ENCODE peak calls at places on chromosomes 5 and 9, in seven cellular contexts. U is neural progenitor cell; J is mesendoderm; P is CD8-positive, alpha-beta T cell; K is hepatocyte; B is cardiac muscle cell; M is transverse colon. F is an unnamed sample. For H3K27me3, the result is how much of the 10 kb centered on the place peaks cover.

GRCh38 chr9:13513262-13513661 is 233.8 kb upstream of the MPDZ start:
- DNase-seq in P (no peak), B (no peak), M (no peak), J (no peak), K (peak), U (no peak), F (no peak)

GRCh38 chr9:79001012-79001411 is 570.8 kb upstream of the TLE4 start:
- DNase-seq in K (no peak), P (no peak), M (no peak), B (no peak), J (no peak), U (no peak), F (no peak)

GRCh38 chr5:167699434-167699833 is 592.0 kb upstream of the WWC1 start:
- DNase-seq in B (peak), P (no peak), U (peak), K (peak), J (peak), M (no peak), F (peak)

GRCh38 chr5:77867194-77867691 is 91.1 kb upstream of the TBCA start:
- DNase-seq in B (no peak), M (no peak), P (no peak), U (no peak), J (no peak), K (no peak), F (no peak)

GRCh38 chr5:122163151-122164069 is 34.1 kb downstream of the ZNF474 start:
- DNase-seq in U (peak), P (no peak), M (no peak), B (no peak), J (peak), K (no peak), F (no peak)

GRCh38 chr5:177959315-177959714 is 36.7 kb downstream of the PROP1 start:
- DNase-seq in P (no peak), B (no peak), J (peak), U (no peak), M (no peak), K (no peak), F (no peak)

GRCh38 chr5:58185397-58186195 is 274.3 kb downstream of the PLK2 start:
- DNase-seq in K (no peak), B (no peak), U (no peak), J (no peak), M (no peak), P (no peak), F (no peak)

GRCh38 chr9:95419444-95419843 is 97.3 kb downstream of the PTCH1 start:
- DNase-seq in M (no peak), J (no peak), K (no peak), P (no peak), B (no peak), U (no peak), F (no peak)

GRCh38 chr9:21993893-21994525 is at the start of gene CDKN2A:
- DNase-seq in K (peak), J (peak), M (peak), B (peak), U (peak), P (peak), F (peak)

GRCh38 chr9:135043345-135043744 is 44.1 kb upstream of the OLFM1 start:
- DNase-seq in J (no peak), U (no peak), B (no peak), P (no peak), M (no peak), K (no peak), F (no peak)

GRCh38 chr5:146533260-146533857 is 17.4 kb upstream of the GPR151 start:
- DNase-seq in U (peak), J (peak), K (peak), M (peak), P (peak), B (peak), F (peak)

GRCh38 chr9:138049085-138049778 is 171.7 kb downstream of the CACNA1B start:
- DNase-seq in U (peak), M (no peak), B (no peak), J (no peak), K (no peak), P (no peak), F (peak)

GRCh38 chr5:168714046-168714445 is 134.9 kb upstream of the PANK3 start:
- DNase-seq in B (no peak), M (no peak), P (no peak), U (no peak), K (no peak), J (no peak), F (no peak)

GRCh38 chr9:112819635-112820496 is 69.3 kb downstream of the SNX30 start:
- DNase-seq in U (peak), K (peak), P (no peak), J (peak), M (peak), B (peak), F (no peak)

GRCh38 chr5:142860291-142860690 is 90.1 kb downstream of the ARHGAP26 start:
- DNase-seq in U (no peak), K (no peak), B (no peak), J (no peak), P (no peak), M (no peak), F (no peak)

GRCh38 chr9:83199240-83199639 is 136.3 kb upstream of the RASEF start:
- DNase-seq in J (peak), P (no peak), U (peak), B (peak), K (peak), M (peak), F (no peak)

GRCh38 chr5:932628-933250 is 40.1 kb downstream of the TRIP13 start:
- DNase-seq in U (no peak), J (no peak), K (no peak), B (no peak), M (no peak), P (no peak), F (no peak)

GRCh38 chr9:134406366-134407122 is 80.3 kb downstream of the RXRA start:
- DNase-seq in U (no peak), J (no peak), B (no peak), K (no peak), M (no peak), P (no peak), F (no peak)

GRCh38 chr5:143694357-143694756 is 117.6 kb upstream of the HMHB1 start:
- DNase-seq in U (no peak), J (no peak), K (peak), M (no peak), B (no peak), P (peak), F (no peak)

GRCh38 chr5:158758666-158759065 is 341.1 kb downstream of the EBF1 start:
- DNase-seq in U (no peak), P (no peak), J (no peak), B (no peak), M (no peak), K (no peak), F (no peak)

GRCh38 chr9:136242908-136243525 is 2.6 kb downstream of the QSOX2 start:
- DNase-seq in P (no peak), B (no peak), U (no peak), J (peak), M (no peak), K (no peak), F (no peak)

GRCh38 chr9:123131258-123131657 is 97.8 kb downstream of the GPR21 start:
- DNase-seq in J (peak), P (no peak), K (no peak), M (no peak), U (peak), B (peak), F (no peak)

GRCh38 chr5:169149317-169149716 is 151.6 kb downstream of the SLIT3 start:
- DNase-seq in P (no peak), B (no peak), U (peak), K (no peak), M (no peak), J (peak), F (no peak)

GRCh38 chr9:109010676-109011655 is 2.3 kb downstream of the CTNNAL1 start:
- DNase-seq in J (no peak), U (no peak), M (peak), P (peak), B (no peak), K (peak), F (no peak)

GRCh38 chr9:86413966-86414880 is 60.0 kb upstream of the TUT7 start:
- DNase-seq in K (peak), U (peak), B (peak), P (no peak), J (peak), M (no peak), F (no peak)

GRCh38 chr5:108375768-108376167 is 6.1 kb downstream of the FBXL17 start:
- DNase-seq in J (no peak), B (no peak), U (no peak), K (no peak), M (no peak), P (no peak), F (no peak)

GRCh38 chr5:108373426-108373825 is 8.5 kb downstream of the FBXL17 start:
- DNase-seq in K (no peak), J (no peak), M (no peak), P (no peak), U (no peak), B (no peak), F (no peak)

GRCh38 chr5:108371263-108371662 is 10.6 kb downstream of the FBXL17 start:
- DNase-seq in U (no peak), P (no peak), B (no peak), J (no peak), K (no peak), M (no peak), F (no peak)

GRCh38 chr5:108369167-108369566 is 12.7 kb downstream of the FBXL17 start:
- DNase-seq in J (peak), U (no peak), P (no peak), B (no peak), K (no peak), M (no peak), F (no peak)

DNA sequence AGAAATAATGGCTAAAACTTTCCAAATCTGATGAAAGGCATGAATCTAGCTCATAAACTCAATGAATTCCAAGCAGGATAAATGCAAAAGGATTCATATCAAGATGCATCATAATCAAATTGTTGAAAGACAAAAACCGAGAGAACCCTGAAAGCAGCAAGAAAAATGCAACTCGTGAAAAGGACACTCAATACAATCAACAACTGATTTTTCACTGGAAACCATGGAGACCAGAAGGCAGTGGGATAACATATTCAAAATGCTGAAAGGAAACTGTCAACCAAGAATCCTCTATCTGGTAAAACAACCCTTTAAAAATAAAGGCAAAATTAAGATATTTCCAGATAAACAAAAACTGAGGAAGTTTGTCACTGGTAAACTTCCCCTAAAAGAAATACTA is 9.5 kb downstream of the FBXL17 start:
- DNase-seq in U (no peak), K (no peak), P (no peak), M (no peak), J (peak), B (no peak), F (no peak)
- H3K4me3 ChIP-seq in U (no peak), K (no peak), P (no peak), M (no peak), J (no peak), B (no peak), F (no peak)

GRCh38 chr9:98567540-98568233 is 141.0 kb downstream of the GABBR2 start:
- DNase-seq in K (no peak), P (no peak), U (no peak), B (no peak), J (no peak), M (no peak), F (no peak)
- H3K27me3 ChIP-seq in K (under half), P (under half), U (under half), B (under half), J (under half), M (under half), F (under half)

DNA sequence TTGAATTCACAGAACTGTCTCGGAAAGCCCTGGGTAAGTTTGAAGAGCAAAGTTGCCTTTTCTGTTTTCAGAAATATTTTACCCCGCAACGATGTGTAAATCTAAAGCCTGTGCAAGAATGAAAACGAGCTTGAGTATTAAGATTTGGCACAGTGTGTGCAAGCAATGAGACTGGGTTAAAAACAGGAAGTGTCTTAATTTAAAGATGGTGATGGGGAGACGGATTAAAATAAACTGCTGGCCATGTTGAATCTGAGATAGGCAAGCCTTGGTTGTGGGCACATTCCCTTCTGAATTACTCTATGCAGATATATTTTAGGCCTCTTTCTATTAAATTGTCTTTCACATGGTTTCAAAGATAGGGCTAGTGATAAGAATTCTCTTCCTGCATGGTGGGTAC is 294.2 kb upstream of the DMRT1 start:
- DNase-seq in K (no peak), B (no peak), P (no peak), J (no peak), U (no peak), M (no peak), F (no peak)
- H3K27ac ChIP-seq in K (peak), B (peak), P (no peak), J (peak), U (no peak), M (no peak), F (no peak)

DNA sequence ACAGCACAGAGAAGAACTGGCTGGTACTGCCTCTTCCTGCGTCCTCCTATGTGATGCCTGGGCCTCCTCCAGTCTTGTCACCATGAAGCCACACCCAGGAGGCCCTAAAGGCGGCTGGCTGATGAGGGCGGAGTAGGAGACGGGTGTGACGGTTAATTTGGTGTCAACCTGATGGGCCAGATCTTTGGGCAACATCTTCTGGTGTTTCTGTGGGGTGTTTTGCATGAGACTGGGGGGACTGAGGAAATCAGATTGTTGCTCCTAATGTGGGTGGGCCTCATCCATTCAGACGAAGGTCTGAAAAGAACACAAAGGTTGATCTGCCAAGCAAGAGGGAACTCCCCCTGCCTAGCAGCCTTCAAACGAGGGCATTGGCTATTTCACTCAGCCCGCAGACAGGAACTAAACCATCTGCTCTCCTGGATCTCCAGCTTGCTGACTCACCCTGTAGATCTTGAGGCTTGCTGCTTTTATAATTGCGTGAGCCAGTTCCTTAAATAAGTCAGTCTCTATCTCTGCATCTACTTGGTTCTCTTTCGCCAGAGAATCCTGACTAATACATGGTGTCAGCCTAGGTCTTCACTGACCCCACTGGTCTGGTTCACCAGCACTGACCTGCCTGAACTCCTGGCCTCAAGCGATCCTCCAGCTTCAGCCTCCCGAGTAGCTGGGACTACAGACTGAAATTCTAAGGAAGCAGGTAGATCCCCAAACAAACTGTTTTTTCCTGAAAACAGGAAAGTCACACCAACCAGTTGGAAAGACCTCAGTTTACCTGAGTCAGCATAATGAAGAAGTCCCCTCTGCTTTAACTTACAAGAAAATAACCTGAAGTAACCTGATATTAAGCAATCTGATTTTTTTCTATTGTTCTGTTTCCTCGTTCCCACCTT is 12.8 kb upstream of the ZFP62 start:
- DNase-seq in J (peak), K (no peak), U (no peak), B (no peak), P (no peak), M (peak), F (no peak)
- H3K4me3 ChIP-seq in J (no peak), K (no peak), U (no peak), B (no peak), P (no peak), M (no peak), F (no peak)

GRCh38 chr5:88687253-88687955 is 195.6 kb downstream of the MEF2C start:
- DNase-seq in K (no peak), J (no peak), U (no peak), B (no peak), P (no peak), M (no peak), F (no peak)
- H3K27me3 ChIP-seq in K (half or more), J (half or more), U (half or more), B (half or more), P (half or more), M (half or more), F (half or more)

GRCh38 chr5:151580239-151580638 is 10.9 kb downstream of the FAT2 start:
- DNase-seq in J (no peak), P (no peak), K (no peak), B (no peak), M (no peak), U (no peak), F (no peak)

GRCh38 chr5:151581347-151581746 is 9.8 kb downstream of the FAT2 start:
- DNase-seq in U (no peak), M (no peak), B (no peak), K (no peak), J (no peak), P (no peak), F (no peak)

GRCh38 chr5:151578326-151579025 is 12.7 kb downstream of the FAT2 start:
- DNase-seq in K (no peak), B (no peak), J (no peak), U (no peak), M (no peak), P (no peak), F (no peak)

GRCh38 chr5:151581841-151582583 is 9.1 kb downstream of the FAT2 start:
- DNase-seq in U (no peak), P (no peak), J (no peak), K (no peak), M (no peak), B (no peak), F (peak)

GRCh38 chr5:151580858-151581257 is 10.3 kb downstream of the FAT2 start:
- DNase-seq in J (peak), B (no peak), U (no peak), K (no peak), P (no peak), M (no peak), F (no peak)
- H3K27ac ChIP-seq in J (no peak), B (no peak), U (no peak), K (no peak), P (no peak), M (no peak), F (peak)

GRCh38 chr9:124859803-124860581 is 1.8 kb downstream of the RPL35 start:
- DNase-seq in K (no peak), M (no peak), J (no peak), P (no peak), B (no peak), U (no peak), F (no peak)
- H3K4me3 ChIP-seq in K (peak), M (peak), J (peak), P (no peak), B (peak), U (peak), F (peak)

DNA sequence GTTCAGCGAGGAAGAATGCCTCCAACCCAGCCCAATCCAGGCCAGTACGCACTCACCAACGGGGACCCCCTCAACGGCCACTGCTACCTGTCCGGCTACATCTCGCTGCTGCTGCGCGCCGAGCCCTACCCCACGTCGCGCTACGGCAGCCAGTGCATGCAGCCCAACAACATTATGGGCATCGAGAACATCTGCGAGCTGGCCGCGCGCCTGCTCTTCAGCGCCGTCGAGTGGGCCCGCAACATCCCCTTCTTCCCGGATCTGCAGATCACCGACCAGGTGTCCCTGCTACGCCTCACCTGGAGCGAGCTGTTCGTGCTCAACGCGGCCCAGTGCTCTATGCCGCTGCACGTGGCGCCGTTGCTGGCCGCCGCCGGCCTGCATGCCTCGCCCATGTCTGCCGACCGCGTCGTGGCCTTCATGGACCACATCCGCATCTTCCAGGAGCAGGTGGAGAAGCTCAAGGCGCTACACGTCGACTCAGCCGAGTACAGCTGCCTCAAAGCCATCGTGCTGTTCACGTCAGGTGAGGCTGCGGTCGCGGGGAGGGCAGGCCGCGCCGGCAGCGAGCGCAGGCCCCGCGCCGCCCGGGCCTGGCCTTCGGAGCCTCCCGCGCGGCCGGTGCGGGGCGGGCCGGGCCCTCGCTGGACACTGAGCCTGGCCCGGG is 5.0 kb downstream of the NR2F1 start:
- DNase-seq in B (no peak), M (no peak), J (no peak), U (peak), P (no peak), K (no peak), F (no peak)
- H3K27me3 ChIP-seq in B (half or more), M (half or more), J (half or more), U (half or more), P (half or more), K (half or more), F (under half)

GRCh38 chr5:14165375-14166091 is 22.4 kb downstream of the TRIO start:
- DNase-seq in K (no peak), J (peak), P (no peak), U (no peak), B (no peak), M (no peak), F (no peak)

GRCh38 chr5:14168139-14168792 is 25.1 kb downstream of the TRIO start:
- DNase-seq in P (no peak), J (no peak), M (no peak), B (no peak), K (no peak), U (no peak), F (no peak)

GRCh38 chr5:14167211-14167845 is 24.2 kb downstream of the TRIO start:
- DNase-seq in B (no peak), J (no peak), K (no peak), U (no peak), P (no peak), M (no peak), F (no peak)

GRCh38 chr5:14164764-14165163 is 21.6 kb downstream of the TRIO start:
- DNase-seq in U (no peak), P (no peak), J (no peak), M (no peak), K (no peak), B (no peak), F (no peak)

GRCh38 chr5:14166437-14166836 is 23.3 kb downstream of the TRIO start:
- DNase-seq in U (no peak), P (no peak), K (no peak), J (no peak), B (no peak), M (no peak), F (no peak)
- H3K27ac ChIP-seq in U (no peak), P (no peak), K (no peak), J (no peak), B (no peak), M (peak), F (peak)

F was measured in RWPE2.